ENCODE peak calls at places on chromosome 14, in eight cellular contexts. One of them, this sample, is unnamed.

GRCh38 chr14:68593806-68594536 is 198.9 kb downstream of the ZFP36L1 start:
- DNase-seq in AG04449: no peak
- DNase-seq in stimulated activated CD4-positive, alpha-beta T cell treated with anti-CD3 and anti-CD28 coated beads, Interleukin-4, amount 100 ng/mL, for 48 hours: no peak
- DNase-seq in non-pigmented ciliary epithelial cell: no peak
- DNase-seq in ovary: no peak
- DNase-seq in stimulated activated CD8-positive, alpha-beta memory T cell treated with anti-CD3 and anti-CD28 coated beads, Interleukin-4, amount 100 ng/mL, for 4 hours: no peak
- DNase-seq in activated CD4-positive, alpha-beta T cell treated with anti-CD3 and anti-CD28 coated beads, Interleukin-2, amount 50 U/mL, for 4 hours: no peak
- DNase-seq in left colon: no peak
- DNase-seq in this sample: no peak

GRCh38 chr14:76917759-76918175 is 91.6 kb downstream of the LRRC74A start:
- DNase-seq in left colon: no peak
- DNase-seq in non-pigmented ciliary epithelial cell: no peak
- DNase-seq in activated CD4-positive, alpha-beta T cell treated with anti-CD3 and anti-CD28 coated beads, Interleukin-2, amount 50 U/mL, for 4 hours: no peak
- DNase-seq in ovary: no peak
- DNase-seq in stimulated activated CD4-positive, alpha-beta T cell treated with anti-CD3 and anti-CD28 coated beads, Interleukin-4, amount 100 ng/mL, for 48 hours: no peak
- DNase-seq in stimulated activated CD8-positive, alpha-beta memory T cell treated with anti-CD3 and anti-CD28 coated beads, Interleukin-4, amount 100 ng/mL, for 4 hours: no peak
- DNase-seq in AG04449: no peak
- DNase-seq in this sample: no peak

GRCh38 chr14:23483216-23483854 is 13.8 kb downstream of the NGDN start:
- DNase-seq in non-pigmented ciliary epithelial cell: no peak
- DNase-seq in activated CD4-positive, alpha-beta T cell treated with anti-CD3 and anti-CD28 coated beads, Interleukin-2, amount 50 U/mL, for 4 hours: no peak
- DNase-seq in left colon: no peak
- DNase-seq in stimulated activated CD4-positive, alpha-beta T cell treated with anti-CD3 and anti-CD28 coated beads, Interleukin-4, amount 100 ng/mL, for 48 hours: peak; percentile 1
- DNase-seq in stimulated activated CD8-positive, alpha-beta memory T cell treated with anti-CD3 and anti-CD28 coated beads, Interleukin-4, amount 100 ng/mL, for 4 hours: no peak
- DNase-seq in AG04449: no peak
- DNase-seq in ovary: no peak
- DNase-seq in this sample: peak; percentile 60

GRCh38 chr14:21924479-21924878 is 250.9 kb upstream of the OR4E1 start:
- DNase-seq in stimulated activated CD4-positive, alpha-beta T cell treated with anti-CD3 and anti-CD28 coated beads, Interleukin-4, amount 100 ng/mL, for 48 hours: peak; percentile 8
- DNase-seq in AG04449: no peak
- DNase-seq in left colon: peak; percentile 38
- DNase-seq in ovary: no peak
- DNase-seq in non-pigmented ciliary epithelial cell: no peak
- DNase-seq in stimulated activated CD8-positive, alpha-beta memory T cell treated with anti-CD3 and anti-CD28 coated beads, Interleukin-4, amount 100 ng/mL, for 4 hours: peak; percentile 12
- DNase-seq in activated CD4-positive, alpha-beta T cell treated with anti-CD3 and anti-CD28 coated beads, Interleukin-2, amount 50 U/mL, for 4 hours: peak; percentile 47
- DNase-seq in this sample: no peak

GRCh38 chr14:90381999-90382451 is 14.8 kb upstream of the CALM1 start:
- DNase-seq in AG04449: no peak
- DNase-seq in stimulated activated CD8-positive, alpha-beta memory T cell treated with anti-CD3 and anti-CD28 coated beads, Interleukin-4, amount 100 ng/mL, for 4 hours: no peak
- DNase-seq in left colon: peak; percentile 91
- DNase-seq in ovary: peak; percentile 51
- DNase-seq in stimulated activated CD4-positive, alpha-beta T cell treated with anti-CD3 and anti-CD28 coated beads, Interleukin-4, amount 100 ng/mL, for 48 hours: no peak
- DNase-seq in activated CD4-positive, alpha-beta T cell treated with anti-CD3 and anti-CD28 coated beads, Interleukin-2, amount 50 U/mL, for 4 hours: no peak
- DNase-seq in non-pigmented ciliary epithelial cell: no peak
- DNase-seq in this sample: no peak

GRCh38 chr14:68984686-68985085 is 5.6 kb upstream of the ACTN1 start:
- DNase-seq in AG04449: no peak
- DNase-seq in non-pigmented ciliary epithelial cell: no peak
- DNase-seq in left colon: no peak
- DNase-seq in stimulated activated CD8-positive, alpha-beta memory T cell treated with anti-CD3 and anti-CD28 coated beads, Interleukin-4, amount 100 ng/mL, for 4 hours: no peak
- DNase-seq in stimulated activated CD4-positive, alpha-beta T cell treated with anti-CD3 and anti-CD28 coated beads, Interleukin-4, amount 100 ng/mL, for 48 hours: no peak
- DNase-seq in activated CD4-positive, alpha-beta T cell treated with anti-CD3 and anti-CD28 coated beads, Interleukin-2, amount 50 U/mL, for 4 hours: no peak
- DNase-seq in ovary: no peak
- DNase-seq in this sample: no peak

GRCh38 chr14:77120771-77121743 is 20.5 kb downstream of the ZDHHC22 start:
- DNase-seq in AG04449: no peak
- DNase-seq in stimulated activated CD4-positive, alpha-beta T cell treated with anti-CD3 and anti-CD28 coated beads, Interleukin-4, amount 100 ng/mL, for 48 hours: no peak
- DNase-seq in activated CD4-positive, alpha-beta T cell treated with anti-CD3 and anti-CD28 coated beads, Interleukin-2, amount 50 U/mL, for 4 hours: no peak
- DNase-seq in ovary: peak; percentile 28
- DNase-seq in non-pigmented ciliary epithelial cell: no peak
- DNase-seq in stimulated activated CD8-positive, alpha-beta memory T cell treated with anti-CD3 and anti-CD28 coated beads, Interleukin-4, amount 100 ng/mL, for 4 hours: no peak
- DNase-seq in left colon: peak; percentile 52
- DNase-seq in this sample: no peak

GRCh38 chr14:42424501-42424900 is 817.8 kb downstream of the LRFN5 start:
- DNase-seq in activated CD4-positive, alpha-beta T cell treated with anti-CD3 and anti-CD28 coated beads, Interleukin-2, amount 50 U/mL, for 4 hours: no peak
- DNase-seq in AG04449: no peak
- DNase-seq in non-pigmented ciliary epithelial cell: peak; percentile 27
- DNase-seq in ovary: no peak
- DNase-seq in stimulated activated CD4-positive, alpha-beta T cell treated with anti-CD3 and anti-CD28 coated beads, Interleukin-4, amount 100 ng/mL, for 48 hours: no peak
- DNase-seq in left colon: no peak
- DNase-seq in stimulated activated CD8-positive, alpha-beta memory T cell treated with anti-CD3 and anti-CD28 coated beads, Interleukin-4, amount 100 ng/mL, for 4 hours: no peak
- DNase-seq in this sample: no peak

GRCh38 chr14:28754209-28754985 is 12.2 kb upstream of the FOXG1 start:
- DNase-seq in non-pigmented ciliary epithelial cell: no peak
- DNase-seq in ovary: no peak
- DNase-seq in left colon: peak; percentile 30
- DNase-seq in stimulated activated CD8-positive, alpha-beta memory T cell treated with anti-CD3 and anti-CD28 coated beads, Interleukin-4, amount 100 ng/mL, for 4 hours: no peak
- DNase-seq in stimulated activated CD4-positive, alpha-beta T cell treated with anti-CD3 and anti-CD28 coated beads, Interleukin-4, amount 100 ng/mL, for 48 hours: no peak
- DNase-seq in AG04449: no peak
- DNase-seq in activated CD4-positive, alpha-beta T cell treated with anti-CD3 and anti-CD28 coated beads, Interleukin-2, amount 50 U/mL, for 4 hours: no peak
- DNase-seq in this sample: no peak

GRCh38 chr14:23478109-23478698 is 8.7 kb downstream of the NGDN start:
- DNase-seq in ovary: peak; percentile 65
- DNase-seq in left colon: peak; percentile 67
- DNase-seq in AG04449: peak; percentile 33
- DNase-seq in non-pigmented ciliary epithelial cell: peak; percentile 30
- DNase-seq in stimulated activated CD8-positive, alpha-beta memory T cell treated with anti-CD3 and anti-CD28 coated beads, Interleukin-4, amount 100 ng/mL, for 4 hours: peak; percentile 24
- DNase-seq in stimulated activated CD4-positive, alpha-beta T cell treated with anti-CD3 and anti-CD28 coated beads, Interleukin-4, amount 100 ng/mL, for 48 hours: peak; percentile 52
- DNase-seq in activated CD4-positive, alpha-beta T cell treated with anti-CD3 and anti-CD28 coated beads, Interleukin-2, amount 50 U/mL, for 4 hours: peak; percentile 67
- DNase-seq in this sample: peak; percentile 6